ENCODE peak calls at places on chromosome 2, in six cellular contexts. J is tibial artery, Y is breast epithelium, X is GM10248, P is dorsolateral prefrontal cortex, H is A549. W is an unnamed sample.

GRCh38 chr2:185645529-185645928 is 93.1 kb upstream of the FSIP2 start:
- DNase-seq in J (no peak), Y (no peak), X (no peak), P (no peak), H (no peak), W (no peak)

GRCh38 chr2:117856415-117857210 is 42.1 kb downstream of the DDX18 start:
- DNase-seq in J (no peak), Y (no peak), X (no peak), P (no peak), H (peak), W (no peak)

GRCh38 chr2:213500881-213501280 is 216.6 kb downstream of the SPAG16 start:
- DNase-seq in J (no peak), Y (no peak), X (no peak), P (no peak), H (no peak), W (no peak)

GRCh38 chr2:200742426-200742825 is 69.3 kb upstream of the BZW1 start:
- DNase-seq in J (peak), Y (no peak), X (no peak), P (no peak), H (no peak), W (no peak)

GRCh38 chr2:119683717-119684443 is 4.9 kb downstream of the TMEM177 start:
- DNase-seq in J (no peak), Y (no peak), X (no peak), P (no peak), H (no peak), W (no peak)

GRCh38 chr2:142992843-142993242 is 115.4 kb downstream of the KYNU start:
- DNase-seq in J (no peak), Y (no peak), X (no peak), P (no peak), H (no peak), W (no peak)

GRCh38 chr2:10378189-10378588 is 69.9 kb downstream of the ODC1 start:
- DNase-seq in J (no peak), Y (no peak), X (peak), P (no peak), H (no peak), W (no peak)

GRCh38 chr2:7209776-7210555 is 292.8 kb downstream of the RNF144A start:
- DNase-seq in J (no peak), Y (no peak), X (no peak), P (no peak), H (no peak), W (no peak)

GRCh38 chr2:60324536-60324935 is 228.9 kb downstream of the BCL11A start:
- DNase-seq in J (no peak), Y (no peak), X (no peak), P (no peak), H (no peak), W (no peak)

GRCh38 chr2:71535526-71535925 is 82.2 kb downstream of the DYSF start:
- DNase-seq in J (no peak), Y (no peak), X (no peak), P (no peak), H (no peak), W (peak)
- TF ChIP-seq CTCF in J (no peak), Y (no peak), X (no peak), P (no peak), H (no peak), W (no peak)

GRCh38 chr2:86235196-86235980 is 36.1 kb downstream of the MRPL35 start:
- DNase-seq in J (no peak), Y (no peak), X (no peak), P (no peak), H (no peak), W (no peak)
- TF ChIP-seq CTCF in J (no peak), Y (no peak), X (no peak), P (no peak), H (no peak), W (no peak)

GRCh38 chr2:206086683-206087350 is 843 bp upstream of the INO80D start:
- DNase-seq in J (no peak), Y (no peak), X (no peak), P (no peak), H (no peak), W (no peak)

GRCh38 chr2:206095925-206096324 is 10.0 kb upstream of the INO80D start:
- DNase-seq in J (no peak), Y (no peak), X (no peak), P (no peak), H (no peak), W (no peak)

GRCh38 chr2:206088248-206088647 is 2.3 kb upstream of the INO80D start:
- DNase-seq in J (no peak), Y (no peak), X (no peak), P (no peak), H (no peak), W (no peak)

GRCh38 chr2:206096876-206097275 is 10.9 kb upstream of the INO80D start:
- DNase-seq in J (no peak), Y (no peak), X (no peak), P (no peak), H (no peak), W (no peak)

GRCh38 chr2:206092297-206092696 is 6.3 kb upstream of the INO80D start:
- DNase-seq in J (no peak), Y (no peak), X (no peak), P (no peak), H (no peak), W (no peak)
- TF ChIP-seq CTCF in J (no peak), Y (no peak), X (no peak), P (no peak), H (no peak), W (no peak)

DNA sequence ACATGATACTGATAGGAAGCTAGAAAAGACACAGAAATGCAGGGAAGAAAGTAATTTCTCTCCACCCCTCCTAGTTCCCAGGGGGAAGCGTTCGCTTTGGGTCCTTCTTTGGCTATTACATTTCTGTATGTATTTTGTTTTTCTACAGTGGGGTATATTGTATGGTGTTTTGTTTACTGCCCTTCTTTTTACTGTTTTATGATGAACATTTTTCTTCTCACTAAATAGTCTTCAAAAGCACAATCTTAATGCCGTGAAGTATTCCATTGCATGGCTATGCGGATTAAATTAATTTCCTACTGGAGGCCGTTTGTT is 354 bp upstream of the TMBIM1 start:
- DNase-seq in J (no peak), Y (no peak), X (no peak), P (no peak), H (no peak), W (no peak)
- TF ChIP-seq CTCF in J (no peak), Y (no peak), X (no peak), P (no peak), H (no peak), W (peak)

GRCh38 chr2:96762529-96763253 is 2.0 kb downstream of the CNNM4 start:
- DNase-seq in J (no peak), Y (no peak), X (no peak), P (no peak), H (no peak), W (no peak)

GRCh38 chr2:96760986-96761832 is 507 bp downstream of the CNNM4 start:
- DNase-seq in J (peak), Y (peak), X (no peak), P (peak), H (no peak), W (no peak)

GRCh38 chr2:96758987-96759386 is 1.7 kb upstream of the CNNM4 start:
- DNase-seq in J (no peak), Y (no peak), X (no peak), P (no peak), H (no peak), W (no peak)

GRCh38 chr2:96759548-96759947 is 1.2 kb upstream of the CNNM4 start:
- DNase-seq in J (no peak), Y (no peak), X (no peak), P (no peak), H (no peak), W (no peak)

DNA sequence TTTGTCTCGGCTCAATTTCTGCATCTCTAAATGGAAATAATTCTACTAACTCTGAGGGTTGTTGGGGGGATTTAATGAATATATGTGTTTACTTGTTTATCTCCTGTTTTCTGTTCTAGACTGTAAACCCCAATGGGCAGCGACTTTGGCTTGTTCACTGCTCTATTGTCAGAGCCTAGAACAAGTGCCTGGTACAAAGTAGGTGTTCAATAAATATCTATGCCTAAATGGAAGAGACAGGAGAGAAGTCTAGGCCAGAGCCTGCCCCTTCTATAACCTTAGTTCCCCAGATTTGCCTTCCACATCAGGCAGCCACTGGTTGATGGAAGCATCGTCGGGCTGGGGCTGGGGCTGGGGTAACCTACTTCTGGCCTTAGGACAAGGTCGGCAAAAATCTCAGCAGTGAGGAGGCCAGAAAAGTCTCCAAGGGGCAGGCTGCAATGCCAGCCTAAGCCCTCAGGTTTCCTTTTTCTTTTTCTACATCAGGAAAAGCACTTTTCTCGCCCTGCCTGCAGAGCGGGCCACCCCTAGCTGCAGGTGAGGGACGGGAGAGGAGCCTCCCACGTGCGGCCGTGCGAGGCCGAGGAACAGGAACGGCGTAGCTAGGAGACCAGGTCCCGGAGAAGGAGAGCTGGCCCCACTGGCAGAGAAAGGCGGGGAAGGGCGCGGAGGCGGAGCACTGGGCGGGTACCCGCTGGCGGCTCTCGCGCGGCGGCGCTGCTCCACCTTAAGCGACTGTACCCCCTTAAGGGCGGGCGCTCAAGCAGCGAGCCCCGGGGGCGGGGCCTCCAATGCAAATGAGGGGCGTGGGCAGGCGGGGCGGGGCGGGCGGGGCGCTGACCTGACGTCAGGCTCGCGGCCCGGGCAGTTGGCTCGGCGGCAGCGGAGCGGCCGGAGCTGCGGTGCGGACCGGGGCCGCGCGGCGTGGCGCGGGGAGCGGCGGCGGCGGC is at the start of gene CNNM4:
- DNase-seq in J (peak), Y (peak), X (peak), P (peak), H (peak), W (no peak)
- TF ChIP-seq CTCF in J (no peak), Y (peak), X (peak), P (no peak), H (no peak), W (no peak)

DNA sequence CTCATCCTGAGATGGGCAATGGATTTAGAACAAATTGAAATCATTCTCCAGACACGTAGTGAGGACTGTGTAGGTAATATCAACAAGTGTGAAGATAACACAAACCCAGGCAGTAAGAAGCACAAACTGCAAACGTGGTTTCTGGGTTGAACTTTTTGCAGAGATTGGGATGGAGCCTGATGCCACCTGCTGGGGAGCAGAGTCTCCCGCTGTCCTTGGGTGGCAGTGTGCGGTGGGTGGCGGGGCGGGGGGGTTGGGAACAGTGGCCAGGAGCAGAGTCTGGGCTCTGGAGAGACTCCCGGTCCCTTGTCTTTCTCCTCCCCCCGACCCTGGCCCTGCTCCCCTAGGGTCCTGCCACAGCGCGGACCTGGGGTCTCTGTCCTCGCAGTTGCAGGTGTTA is 19.5 kb downstream of the TRAF3IP1 start:
- DNase-seq in J (no peak), Y (no peak), X (no peak), P (no peak), H (peak), W (no peak)
- TF ChIP-seq CTCF in J (peak), Y (no peak), X (no peak), P (no peak), H (peak), W (peak)

GRCh38 chr2:37284386-37284785 is 40.2 kb downstream of the PRKD3 start:
- DNase-seq in J (no peak), Y (no peak), X (no peak), P (no peak), H (no peak), W (no peak)

GRCh38 chr2:37283207-37283606 is 41.4 kb downstream of the PRKD3 start:
- DNase-seq in J (no peak), Y (no peak), X (no peak), P (no peak), H (no peak), W (no peak)

GRCh38 chr2:37282746-37283145 is 41.9 kb downstream of the PRKD3 start:
- DNase-seq in J (no peak), Y (no peak), X (no peak), P (no peak), H (no peak), W (no peak)

GRCh38 chr2:37276291-37276690 is 44.8 kb downstream of the NDUFAF7 start:
- DNase-seq in J (no peak), Y (no peak), X (no peak), P (no peak), H (no peak), W (no peak)

DNA sequence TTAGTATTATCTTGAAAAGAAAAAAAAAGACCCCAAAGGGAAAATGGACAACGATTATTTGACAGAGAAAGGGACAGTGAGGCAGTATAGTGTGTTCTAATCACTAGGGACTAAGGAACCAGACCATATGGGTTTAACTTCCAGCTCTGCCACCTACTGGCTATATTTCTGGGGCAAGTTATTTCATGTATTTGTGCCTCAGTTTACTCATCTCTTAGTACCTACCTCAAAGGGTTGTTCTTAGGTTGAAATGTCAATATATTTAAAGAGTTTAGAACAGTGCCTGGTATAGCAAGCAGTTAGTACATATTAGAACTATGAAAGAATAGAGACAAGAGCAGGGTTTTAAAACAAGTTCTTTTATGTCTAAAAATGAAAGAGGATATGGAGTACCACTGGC is 42.7 kb downstream of the PRKD3 start:
- DNase-seq in J (no peak), Y (no peak), X (no peak), P (no peak), H (no peak), W (no peak)
- TF ChIP-seq CTCF in J (no peak), Y (no peak), X (no peak), P (no peak), H (peak), W (peak)

DNA sequence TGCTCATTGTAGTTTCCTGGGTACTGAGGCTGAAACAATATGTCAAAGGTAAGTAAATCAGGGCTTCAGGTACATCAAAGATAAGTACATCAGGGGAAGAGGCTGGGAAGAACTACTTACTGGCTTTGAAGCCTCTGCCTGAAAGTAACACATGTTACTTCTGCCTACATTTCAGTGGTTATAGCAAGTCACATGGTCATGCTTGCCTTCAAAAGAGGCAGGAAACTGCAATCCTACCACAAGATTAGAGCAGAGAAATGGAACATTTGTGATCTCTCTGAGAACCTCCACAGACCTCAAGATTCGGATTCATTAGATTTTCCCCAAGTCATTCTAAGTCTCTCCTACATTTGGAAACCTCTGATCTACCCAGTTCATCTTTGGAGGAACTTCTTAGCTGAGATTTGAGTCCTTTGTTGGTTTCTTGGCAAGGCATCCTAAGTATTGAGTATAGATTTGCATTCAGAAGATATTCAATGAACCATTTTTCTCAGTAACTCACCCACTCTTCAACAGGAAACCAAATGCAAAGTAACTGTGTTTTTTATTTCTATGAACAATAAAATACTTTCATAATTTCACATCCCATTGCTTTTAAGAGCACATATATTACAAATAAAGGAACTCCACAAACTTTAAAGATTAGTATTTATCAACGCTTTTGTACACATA is 48.5 kb upstream of the CCDC195 start:
- DNase-seq in J (no peak), Y (no peak), X (peak), P (no peak), H (no peak), W (no peak)
- TF ChIP-seq CTCF in J (no peak), Y (no peak), X (no peak), P (no peak), H (no peak), W (no peak)

W was measured in chondrocyte.